ENCODE peak calls at places on chromosome 6, in nine cellular contexts. P, M, Z, I, L, Q, X, A and V are unnamed samples. For H3K4me1, the result is how much of the 10 kb centered on the place peaks cover.

GRCh38 chr6:149328083-149328482 is 10.6 kb downstream of the TAB2 start:
- DNase-seq in A (no peak), Z (no peak), I (peak), Q (no peak), M (no peak), L (no peak), P (no peak), X (no peak), V (no peak)

GRCh38 chr6:142716097-142716496 is 228.9 kb downstream of the HIVEP2 start:
- DNase-seq in Q (no peak), Z (no peak), P (no peak), M (no peak), L (no peak), X (no peak), I (no peak), A (no peak), V (no peak)

GRCh38 chr6:44641344-44641743 is 253.8 kb downstream of the CDC5L start:
- DNase-seq in M (no peak), A (no peak), Z (no peak), I (no peak), X (no peak), L (no peak), Q (no peak), P (no peak), V (no peak)

GRCh38 chr6:166556871-166557322 is 29.6 kb downstream of the RAMACL start:
- DNase-seq in L (no peak), Q (peak), A (peak), P (peak), I (peak), X (peak), Z (peak), M (peak), V (no peak)

GRCh38 chr6:127120787-127121636 is 2.5 kb downstream of the RSPO3 start:
- DNase-seq in Z (no peak), A (peak), X (peak), P (peak), Q (peak), M (peak), L (peak), I (peak), V (peak)

GRCh38 chr6:139628220-139628619 is 253.8 kb upstream of the CITED2 start:
- DNase-seq in P (no peak), X (no peak), I (no peak), M (no peak), A (no peak), L (no peak), Q (no peak), Z (no peak), V (no peak)

GRCh38 chr6:44060622-44061374 is 66.5 kb downstream of the MRPL14 start:
- DNase-seq in P (no peak), I (no peak), Q (no peak), A (no peak), X (no peak), M (no peak), L (no peak), Z (no peak), V (no peak)

GRCh38 chr6:100986921-100987320 is 105.8 kb upstream of the ASCC3 start:
- DNase-seq in M (no peak), L (no peak), Z (no peak), P (no peak), Q (no peak), I (no peak), X (no peak), A (no peak), V (no peak)

GRCh38 chr6:38578075-38578474 is 61.7 kb downstream of the BTBD9 start:
- DNase-seq in A (no peak), M (no peak), Z (no peak), X (no peak), L (no peak), Q (no peak), I (no peak), P (no peak), V (no peak)

GRCh38 chr6:111625511-111626331 is 20.0 kb upstream of the TRAF3IP2 start:
- DNase-seq in M (no peak), P (peak), L (no peak), I (peak), X (no peak), Q (no peak), A (no peak), Z (no peak), V (no peak)

GRCh38 chr6:124977067-124977908 is 15.1 kb downstream of the RNF217 start:
- DNase-seq in M (no peak), I (peak), P (no peak), L (no peak), Z (no peak), X (no peak), A (no peak), Q (no peak), V (no peak)

GRCh38 chr6:151494235-151494950 is 576 bp downstream of the CCDC170 start:
- DNase-seq in M (peak), L (peak), X (peak), Q (peak), Z (no peak), P (peak), A (peak), I (peak), V (no peak)

GRCh38 chr6:11586574-11586973 is 49.0 kb downstream of the TMEM170B start:
- DNase-seq in Q (peak), Z (no peak), P (no peak), L (no peak), X (no peak), M (no peak), A (peak), I (peak), V (no peak)

GRCh38 chr6:127403636-127404035 is 55.6 kb downstream of the KIAA0408 start:
- DNase-seq in L (no peak), M (no peak), X (no peak), Z (no peak), A (no peak), Q (no peak), I (no peak), P (no peak), V (no peak)

GRCh38 chr6:166629628-166630027 is 2.6 kb upstream of the RPS6KA2 start:
- DNase-seq in Z (no peak), L (no peak), Q (no peak), I (peak), X (no peak), M (no peak), A (no peak), P (no peak), V (no peak)

GRCh38 chr6:148835920-148836441 is 89.2 kb downstream of the UST start:
- DNase-seq in Q (no peak), M (no peak), L (no peak), P (no peak), Z (no peak), I (peak), X (no peak), A (no peak), V (no peak)

GRCh38 chr6:46453756-46454316 is 37.4 kb downstream of the RCAN2 start:
- DNase-seq in Q (no peak), I (no peak), A (no peak), P (no peak), M (no peak), L (no peak), X (no peak), Z (no peak), V (no peak)

GRCh38 chr6:138772596-138773176 is 883 bp upstream of the CCDC28A start:
- DNase-seq in A (no peak), L (no peak), P (no peak), Z (no peak), M (no peak), Q (no peak), X (no peak), I (no peak), V (no peak)

GRCh38 chr6:14717307-14717706 is 528.6 kb upstream of the JARID2 start:
- DNase-seq in I (no peak), Z (no peak), M (no peak), X (no peak), P (no peak), L (no peak), Q (no peak), A (no peak), V (peak)

GRCh38 chr6:52574709-52575489 is 2.0 kb downstream of the TRAM2 start:
- DNase-seq in A (no peak), L (peak), P (peak), I (no peak), Q (no peak), Z (no peak), M (peak), X (peak), V (peak)

GRCh38 chr6:39365281-39366074 is 43.0 kb upstream of the KCNK16 start:
- DNase-seq in I (peak), A (no peak), M (no peak), Q (no peak), P (no peak), X (no peak), L (no peak), Z (no peak), V (no peak)

GRCh38 chr6:168165373-168165772 is 86.4 kb upstream of the FRMD1 start:
- DNase-seq in X (no peak), A (no peak), I (no peak), L (no peak), P (no peak), Q (no peak), Z (no peak), M (peak), V (no peak)

GRCh38 chr6:148943451-148943850 is 196.6 kb downstream of the UST start:
- DNase-seq in Z (no peak), X (no peak), I (peak), M (no peak), Q (no peak), A (no peak), P (no peak), L (no peak), V (no peak)

GRCh38 chr6:121823437-121823851 is 388.0 kb downstream of the GJA1 start:
- DNase-seq in P (no peak), Z (no peak), A (peak), M (no peak), X (no peak), Q (peak), I (peak), L (no peak), V (no peak)

GRCh38 chr6:18990313-18990978 is 603.3 kb downstream of the RNF144B start:
- DNase-seq in L (no peak), A (peak), Z (no peak), X (peak), M (peak), I (peak), Q (peak), P (peak), V (no peak)

GRCh38 chr6:168732676-168733075 is 291.7 kb downstream of the SMOC2 start:
- DNase-seq in M (no peak), Q (no peak), P (no peak), A (no peak), X (no peak), L (no peak), I (no peak), Z (no peak), V (no peak)

GRCh38 chr6:10518461-10519216 is 2.5 kb upstream of the GCNT2 start:
- DNase-seq in L (no peak), Q (peak), Z (no peak), I (peak), P (no peak), A (no peak), M (peak), X (no peak), V (no peak)

GRCh38 chr6:116556065-116556464 is 2.5 kb downstream of the CALHM4 start:
- DNase-seq in I (peak), A (no peak), Z (no peak), Q (no peak), P (no peak), M (no peak), X (no peak), L (no peak), V (no peak)

GRCh38 chr6:169248521-169248971 is 5.1 kb downstream of the THBS2 start:
- DNase-seq in P (peak), Q (no peak), X (no peak), L (no peak), M (no peak), I (no peak), A (no peak), Z (no peak), V (no peak)

GRCh38 chr6:28355743-28356665 is 6.3 kb downstream of the ZKSCAN3 start:
- DNase-seq in Q (peak), M (peak), L (peak), Z (peak), P (peak), I (peak), A (peak), X (peak), V (peak)

GRCh38 chr6:147061152-147061551 is 143.1 kb upstream of the STXBP5 start:
- DNase-seq in Z (no peak), Q (no peak), L (no peak), M (no peak), A (no peak), X (no peak), I (no peak), P (no peak), V (no peak)

GRCh38 chr6:155313602-155314091 is 637 bp downstream of the TFB1M start:
- DNase-seq in M (peak), Q (peak), L (no peak), X (no peak), A (no peak), P (no peak), Z (no peak), I (no peak), V (no peak)

GRCh38 chr6:144757299-144757698 is 472.2 kb downstream of the UTRN start:
- DNase-seq in M (no peak), Z (no peak), L (no peak), P (no peak), X (no peak), I (peak), A (no peak), Q (no peak), V (no peak)

GRCh38 chr6:26532699-26533523 is 5.3 kb upstream of the HMGN4 start:
- DNase-seq in M (peak), A (peak), L (peak), Q (peak), Z (no peak), P (peak), I (peak), X (peak), V (peak)

GRCh38 chr6:39714802-39715201 is 10.4 kb downstream of the KIF6 start:
- DNase-seq in M (no peak), I (no peak), P (no peak), L (no peak), Q (no peak), A (no peak), X (no peak), Z (no peak), V (no peak)

GRCh38 chr6:54877713-54878317 is 31.2 kb downstream of the FAM83B start:
- DNase-seq in M (no peak), X (no peak), Q (no peak), P (no peak), A (no peak), I (no peak), L (no peak), Z (no peak), V (no peak)

GRCh38 chr6:54876871-54877270 is 30.3 kb downstream of the FAM83B start:
- DNase-seq in P (no peak), Q (no peak), L (no peak), M (no peak), I (no peak), X (no peak), Z (no peak), A (no peak), V (no peak)

GRCh38 chr6:54874349-54875048 is 27.9 kb downstream of the FAM83B start:
- DNase-seq in M (no peak), A (no peak), X (no peak), I (no peak), Z (no peak), Q (peak), P (no peak), L (no peak), V (no peak)

GRCh38 chr6:54875539-54875938 is 29.0 kb downstream of the FAM83B start:
- DNase-seq in I (no peak), Z (no peak), X (no peak), Q (no peak), M (no peak), A (no peak), P (no peak), L (no peak), V (no peak)

GRCh38 chr6:54876365-54876764 is 29.8 kb downstream of the FAM83B start:
- DNase-seq in P (no peak), L (no peak), Z (no peak), Q (no peak), M (peak), I (no peak), A (no peak), X (no peak), V (no peak)
- H3K4me1 ChIP-seq in P (under half), L (under half), Z (under half), Q (under half), M (under half), I (under half), A (under half), X (under half), V (under half)

GRCh38 chr6:90231798-90232197 is 64.8 kb downstream of the BACH2 start:
- DNase-seq in X (no peak), P (no peak), I (no peak), A (no peak), Z (no peak), L (no peak), M (no peak), Q (no peak), V (no peak)
- H3K4me1 ChIP-seq in X (under half), P (under half), I (under half), A (under half), Z (under half), L (half or more), M (under half), Q (under half), V (under half)

GRCh38 chr6:133707456-133707855 is 181.5 kb upstream of the TCF21 start:
- DNase-seq in L (peak), A (peak), M (no peak), I (peak), Q (no peak), P (no peak), X (no peak), Z (no peak), V (no peak)

GRCh38 chr6:133704371-133704770 is 184.5 kb upstream of the TCF21 start:
- DNase-seq in A (no peak), X (no peak), M (no peak), I (peak), P (no peak), L (no peak), Q (no peak), Z (no peak), V (no peak)

GRCh38 chr6:133701633-133702331 is 187.1 kb upstream of the TCF21 start:
- DNase-seq in Z (no peak), M (no peak), L (no peak), I (peak), X (no peak), Q (no peak), P (no peak), A (no peak), V (no peak)

GRCh38 chr6:133705071-133705470 is 183.8 kb upstream of the TCF21 start:
- DNase-seq in M (no peak), X (no peak), I (peak), Q (no peak), Z (no peak), A (no peak), L (no peak), P (no peak), V (no peak)

DNA sequence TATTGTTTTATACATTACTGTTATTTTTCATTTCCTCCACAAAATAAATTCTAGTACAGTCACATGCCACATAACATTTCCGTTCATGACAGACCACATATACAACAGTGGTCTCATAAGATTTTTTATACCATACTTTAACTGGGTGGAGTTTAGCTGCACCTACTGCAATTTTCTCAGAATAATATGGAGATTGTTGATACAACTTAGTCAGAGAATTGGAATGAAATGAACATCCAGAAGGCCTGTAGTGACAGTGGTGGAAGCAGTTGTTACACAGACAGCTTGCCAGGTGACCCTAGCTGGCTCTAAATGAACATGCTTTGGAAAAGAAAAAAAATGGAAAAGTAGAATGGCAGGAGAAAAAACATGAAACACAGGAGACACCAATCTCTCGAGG is 183.2 kb upstream of the TCF21 start:
- DNase-seq in A (no peak), P (no peak), M (no peak), I (peak), Z (no peak), X (no peak), L (no peak), Q (no peak), V (no peak)
- H3K4me1 ChIP-seq in A (under half), P (under half), M (under half), I (under half), Z (under half), X (under half), L (under half), Q (under half), V (under half)

GRCh38 chr6:158029668-158030230 is 48.1 kb downstream of the SYNJ2 start:
- DNase-seq in Q (no peak), I (no peak), X (no peak), Z (no peak), P (no peak), L (no peak), A (no peak), M (no peak), V (no peak)

GRCh38 chr6:158028421-158028820 is 46.8 kb downstream of the SYNJ2 start:
- DNase-seq in Z (no peak), X (no peak), A (no peak), P (no peak), I (no peak), M (no peak), L (no peak), Q (no peak), V (no peak)

GRCh38 chr6:158027590-158028285 is 46.1 kb downstream of the SYNJ2 start:
- DNase-seq in P (no peak), X (no peak), L (no peak), M (no peak), Q (peak), I (no peak), Z (no peak), A (no peak), V (no peak)

GRCh38 chr6:158026901-158027589 is 45.4 kb downstream of the SYNJ2 start:
- DNase-seq in X (no peak), Q (no peak), P (no peak), A (no peak), Z (no peak), M (no peak), I (no peak), L (no peak), V (no peak)

GRCh38 chr6:158028876-158029275 is 47.2 kb downstream of the SYNJ2 start:
- DNase-seq in M (no peak), Z (no peak), X (no peak), L (no peak), A (no peak), I (no peak), P (no peak), Q (no peak), V (no peak)
- H3K4me1 ChIP-seq in M (under half), Z (under half), X (under half), L (half or more), A (under half), I (half or more), P (half or more), Q (half or more), V (under half)

DNA sequence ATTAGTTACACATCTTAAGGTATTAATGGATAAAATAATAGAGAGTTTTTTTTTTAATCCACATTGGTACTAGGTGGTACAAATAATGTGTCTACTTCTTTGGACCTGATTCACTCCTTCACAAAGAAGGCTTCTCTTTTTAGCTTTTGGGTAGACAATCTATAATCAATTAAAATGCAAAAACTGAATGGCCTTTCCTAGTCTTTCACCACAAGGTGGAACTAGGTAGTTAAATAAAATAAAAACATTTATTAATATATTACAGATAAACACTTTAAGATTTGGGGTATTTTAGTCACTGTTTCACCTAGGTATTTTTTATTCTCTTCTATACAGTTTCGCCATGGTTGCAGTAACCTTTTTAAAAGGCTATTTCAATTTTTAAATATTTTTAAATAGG is 68.3 kb upstream of the DST start:
- DNase-seq in Z (no peak), Q (no peak), M (no peak), P (no peak), A (no peak), I (no peak), X (no peak), L (no peak), V (no peak)
- H3K4me1 ChIP-seq in Z (under half), Q (half or more), M (under half), P (under half), A (under half), I (under half), X (under half), L (under half), V (under half)

GRCh38 chr6:2771021-2771558 is 5.9 kb downstream of the WRNIP1 start:
- DNase-seq in A (no peak), Z (no peak), I (no peak), M (no peak), Q (no peak), L (no peak), P (no peak), X (no peak), V (no peak)
- H3K4me1 ChIP-seq in A (under half), Z (under half), I (under half), M (under half), Q (under half), L (under half), P (half or more), X (under half), V (under half)

GRCh38 chr6:85749236-85749635 is 106.5 kb upstream of the SYNCRIP start:
- DNase-seq in L (no peak), X (no peak), P (no peak), Z (no peak), A (no peak), M (peak), I (no peak), Q (no peak), V (no peak)
- H3K4me1 ChIP-seq in L (under half), X (under half), P (under half), Z (under half), A (under half), M (under half), I (under half), Q (under half), V (under half)

GRCh38 chr6:137224890-137225198 is 5.7 kb upstream of the IFNGR1 start:
- DNase-seq in Q (no peak), Z (no peak), L (no peak), I (no peak), X (no peak), A (no peak), P (no peak), M (no peak), V (peak)
- H3K4me1 ChIP-seq in Q (under half), Z (under half), L (half or more), I (under half), X (under half), A (under half), P (under half), M (under half), V (under half)

GRCh38 chr6:119678961-119679360 is 329.4 kb upstream of the MAN1A1 start:
- DNase-seq in X (no peak), Q (no peak), I (no peak), Z (no peak), P (no peak), M (no peak), A (no peak), L (no peak), V (no peak)
- H3K4me1 ChIP-seq in X (under half), Q (under half), I (under half), Z (under half), P (under half), M (under half), A (under half), L (under half), V (under half)